ENCODE peak calls at places on chromosomes 13 and 19, in four cellular contexts. O is dorsolateral prefrontal cortex; Z is tibial nerve; Y is CD8-positive, alpha-beta T cell. M is an unnamed sample.

GRCh38 chr19:16073481-16073880 is 2.8 kb upstream of the TPM4 start:
- DNase-seq in O (no peak), Y (no peak), Z (no peak), M (peak)

GRCh38 chr13:29753593-29754485 is 96.6 kb downstream of the UBL3 start:
- DNase-seq in O (no peak), Z (no peak), Y (no peak), M (no peak)

GRCh38 chr13:99373436-99373835 is 66.2 kb upstream of the GPR183 start:
- DNase-seq in Y (peak), Z (no peak), O (no peak), M (no peak)

GRCh38 chr19:6868341-6868740 is 19.0 kb upstream of the ADGRE1 start:
- DNase-seq in O (no peak), Z (peak), Y (no peak), M (no peak)

GRCh38 chr13:40494932-40495619 is 171.4 kb downstream of the FOXO1 start:
- DNase-seq in Y (no peak), O (no peak), Z (no peak), M (no peak)

GRCh38 chr19:17965370-17966114 is 1.4 kb upstream of the KCNN1 start:
- DNase-seq in Z (no peak), O (no peak), Y (no peak), M (no peak)

GRCh38 chr13:99268822-99269221 is 10.6 kb upstream of the GPR18 start:
- DNase-seq in Z (no peak), O (no peak), Y (no peak), M (no peak)

GRCh38 chr13:20403826-20404225 is 121.8 kb downstream of the CRYL1 start:
- DNase-seq in O (no peak), Y (no peak), Z (no peak), M (no peak)

GRCh38 chr19:40549007-40549708 is 27.5 kb upstream of the SHKBP1 start:
- DNase-seq in Z (peak), Y (peak), O (no peak), M (peak)

GRCh38 chr19:22882797-22883196 is 50.7 kb downstream of the ZNF723 start:
- DNase-seq in Z (peak), Y (no peak), O (no peak), M (no peak)

GRCh38 chr19:7632340-7633203 is 947 bp downstream of the PCP2 start:
- DNase-seq in Z (no peak), Y (no peak), O (no peak), M (no peak)

GRCh38 chr13:106381083-106381482 is 154.4 kb downstream of the EFNB2 start:
- DNase-seq in Y (no peak), Z (no peak), O (no peak), M (no peak)

GRCh38 chr13:51501096-51501495 is 48.3 kb upstream of the INTS6 start:
- DNase-seq in Y (no peak), Z (no peak), O (no peak), M (no peak)

GRCh38 chr13:59774511-59774911 is 389.2 kb downstream of the DIAPH3 start:
- DNase-seq in Y (no peak), Z (no peak), O (no peak), M (no peak)

GRCh38 chr19:35290381-35291135 is 1.4 kb upstream of the MAG start:
- DNase-seq in Y (no peak), Z (no peak), O (peak), M (no peak)

GRCh38 chr13:70893832-70894231 is 785.6 kb upstream of the KLHL1 start:
- DNase-seq in Z (no peak), Y (no peak), O (no peak), M (no peak)

GRCh38 chr19:14146789-14147216 is 10.4 kb upstream of the ASF1B start:
- DNase-seq in Z (no peak), O (no peak), Y (no peak), M (no peak)

GRCh38 chr13:100301418-100301817 is 212.5 kb downstream of the PCCA start:
- DNase-seq in Z (no peak), O (no peak), Y (no peak), M (no peak)

GRCh38 chr19:29878973-29879654 is 62.9 kb upstream of the URI1 start:
- DNase-seq in Y (no peak), O (no peak), Z (peak), M (no peak)

GRCh38 chr13:57552441-57552840 is 79.1 kb upstream of the PCDH17 start:
- DNase-seq in O (no peak), Z (no peak), Y (no peak), M (no peak)

GRCh38 chr19:19661675-19662251 is 1.7 kb downstream of the ATP13A1 start:
- DNase-seq in Z (no peak), O (no peak), Y (peak), M (peak)

GRCh38 chr13:66585669-66586203 is 644.4 kb downstream of the PCDH9 start:
- DNase-seq in O (no peak), Z (no peak), Y (no peak), M (no peak)

GRCh38 chr19:4068058-4068966 is 1.6 kb upstream of the ZBTB7A start:
- DNase-seq in Z (no peak), O (no peak), Y (no peak), M (peak)
- H3K4me3 ChIP-seq in Z (peak), O (peak), Y (peak), M (peak)

DNA sequence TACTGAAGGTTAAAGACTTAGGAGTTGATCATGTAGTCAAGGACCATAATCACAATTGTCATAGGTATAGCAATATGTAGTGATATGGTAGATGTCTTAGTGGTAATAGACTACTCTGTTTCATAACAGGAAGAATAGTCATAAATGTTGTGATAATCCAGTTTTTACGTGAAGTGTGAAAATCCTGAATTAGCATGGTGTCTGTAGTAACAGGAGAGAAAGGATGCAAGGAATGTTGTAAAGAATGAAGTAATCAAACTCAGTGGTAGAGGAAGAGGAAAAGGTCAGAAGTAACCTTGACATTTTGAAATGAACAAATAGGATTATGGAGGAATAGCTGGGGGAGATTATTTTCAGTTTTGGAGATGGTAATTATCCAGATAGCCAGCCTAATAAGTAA is 5.2 kb downstream of the RAP2A start:
- DNase-seq in Z (no peak), O (no peak), Y (no peak), M (no peak)
- H3K4me3 ChIP-seq in Z (no peak), O (peak), Y (no peak), M (no peak)

GRCh38 chr13:46605824-46606554 is 53.0 kb downstream of the LRCH1 start:
- DNase-seq in O (no peak), Z (no peak), Y (no peak), M (no peak)
- H3K4me3 ChIP-seq in O (no peak), Z (no peak), Y (no peak), M (no peak)

DNA sequence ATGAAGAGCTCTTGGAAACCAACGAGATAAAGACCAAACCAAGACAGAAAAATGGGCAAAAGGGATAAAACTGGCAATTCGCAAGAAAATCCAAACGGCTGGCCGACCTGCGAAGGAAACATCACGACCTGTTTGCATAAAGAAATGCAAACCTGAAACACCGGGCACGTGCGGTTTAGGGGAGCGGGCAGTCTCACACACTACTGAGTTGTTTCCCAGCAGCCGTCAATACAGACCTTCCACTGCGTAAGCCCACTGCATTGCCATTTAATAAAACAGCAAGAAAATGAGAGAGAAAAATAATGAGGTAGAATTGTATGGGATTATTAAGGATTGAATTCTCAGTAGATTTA is 644 bp upstream of the PEG3 start:
- DNase-seq in Y (no peak), O (no peak), Z (no peak), M (no peak)
- H3K4me3 ChIP-seq in Y (no peak), O (peak), Z (no peak), M (no peak)

GRCh38 chr13:110916671-110917142 is 1.8 kb upstream of the ANKRD10 start:
- DNase-seq in O (no peak), Y (no peak), Z (no peak), M (no peak)
- H3K4me3 ChIP-seq in O (peak), Y (no peak), Z (no peak), M (peak)

DNA sequence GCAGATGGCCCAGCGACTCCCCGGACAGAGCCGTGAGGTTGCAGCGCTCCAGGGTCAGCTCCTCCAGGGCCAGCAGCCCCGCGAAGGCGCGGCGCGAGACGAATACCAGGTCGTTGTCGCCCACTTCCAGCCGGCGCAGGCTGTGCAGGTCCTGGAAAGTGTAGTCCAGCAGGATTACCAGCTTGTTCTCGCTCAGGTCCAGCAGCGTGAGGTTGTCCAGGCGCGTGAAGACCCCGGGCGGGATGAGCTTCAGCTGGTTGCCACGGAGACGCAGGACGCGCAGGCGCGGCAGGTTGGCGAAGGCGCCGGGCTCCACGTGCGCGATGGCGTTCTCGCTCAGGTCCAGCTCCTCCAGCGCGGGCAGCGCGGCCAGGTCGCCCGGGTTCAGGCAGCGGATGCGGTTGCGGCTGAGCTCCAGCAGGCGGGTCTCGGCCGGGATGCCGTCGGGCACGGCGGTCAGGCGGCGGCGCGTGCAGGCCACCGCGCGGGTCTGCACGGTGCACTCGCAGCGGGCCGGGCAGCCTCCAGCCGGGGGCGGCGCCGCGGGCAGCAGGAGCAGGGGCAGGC is 9.3 kb upstream of the PEAK3 start:
- DNase-seq in Z (no peak), Y (no peak), O (no peak), M (peak)
- H3K4me3 ChIP-seq in Z (no peak), Y (peak), O (peak), M (peak)

GRCh38 chr19:50837300-50837699 is 3.9 kb upstream of the KLK15 start:
- DNase-seq in O (no peak), Z (no peak), Y (no peak), M (no peak)

GRCh38 chr19:50838239-50838638 is 4.9 kb upstream of the KLK15 start:
- DNase-seq in O (no peak), Y (no peak), Z (no peak), M (no peak)

GRCh38 chr19:50835785-50836542 is 2.6 kb upstream of the KLK15 start:
- DNase-seq in O (no peak), Z (peak), Y (peak), M (peak)

GRCh38 chr19:50835103-50835784 is 1.9 kb upstream of the KLK15 start:
- DNase-seq in Z (no peak), O (no peak), Y (no peak), M (no peak)

DNA sequence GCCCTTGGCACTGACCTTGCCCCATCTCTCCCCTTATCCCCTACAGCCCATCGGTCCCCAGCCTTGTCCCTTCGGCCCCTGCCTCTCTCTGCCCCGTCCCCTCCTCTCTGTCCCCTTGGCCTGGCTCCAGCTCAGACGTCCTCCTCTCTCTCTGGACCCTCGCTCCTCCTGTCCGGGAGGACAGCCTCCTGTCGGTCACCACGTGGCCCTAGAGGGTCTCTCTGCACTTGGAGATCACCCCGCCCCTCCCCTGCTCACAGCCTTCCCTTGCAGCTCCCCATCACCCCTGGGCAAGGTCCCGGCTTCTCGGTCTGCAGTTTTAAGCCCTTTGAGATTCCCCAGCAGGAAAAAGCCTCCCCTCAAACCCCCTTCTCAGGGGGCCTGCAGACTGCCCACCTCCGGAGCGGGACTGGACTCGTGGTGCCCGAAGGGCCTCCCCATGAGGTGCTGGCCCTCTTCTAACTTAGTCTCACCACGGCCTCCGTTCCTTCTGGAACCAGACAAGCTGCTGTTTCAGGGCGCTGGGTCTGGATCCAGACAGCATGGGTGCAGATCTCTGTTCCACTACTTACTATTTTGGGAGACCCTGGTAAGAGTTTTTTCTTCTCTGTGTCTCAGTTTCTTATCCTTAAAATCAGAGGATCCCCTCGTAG is 3.3 kb upstream of the KLK15 start:
- DNase-seq in Y (no peak), O (no peak), Z (no peak), M (no peak)
- H3K4me3 ChIP-seq in Y (no peak), O (no peak), Z (no peak), M (no peak)

DNA sequence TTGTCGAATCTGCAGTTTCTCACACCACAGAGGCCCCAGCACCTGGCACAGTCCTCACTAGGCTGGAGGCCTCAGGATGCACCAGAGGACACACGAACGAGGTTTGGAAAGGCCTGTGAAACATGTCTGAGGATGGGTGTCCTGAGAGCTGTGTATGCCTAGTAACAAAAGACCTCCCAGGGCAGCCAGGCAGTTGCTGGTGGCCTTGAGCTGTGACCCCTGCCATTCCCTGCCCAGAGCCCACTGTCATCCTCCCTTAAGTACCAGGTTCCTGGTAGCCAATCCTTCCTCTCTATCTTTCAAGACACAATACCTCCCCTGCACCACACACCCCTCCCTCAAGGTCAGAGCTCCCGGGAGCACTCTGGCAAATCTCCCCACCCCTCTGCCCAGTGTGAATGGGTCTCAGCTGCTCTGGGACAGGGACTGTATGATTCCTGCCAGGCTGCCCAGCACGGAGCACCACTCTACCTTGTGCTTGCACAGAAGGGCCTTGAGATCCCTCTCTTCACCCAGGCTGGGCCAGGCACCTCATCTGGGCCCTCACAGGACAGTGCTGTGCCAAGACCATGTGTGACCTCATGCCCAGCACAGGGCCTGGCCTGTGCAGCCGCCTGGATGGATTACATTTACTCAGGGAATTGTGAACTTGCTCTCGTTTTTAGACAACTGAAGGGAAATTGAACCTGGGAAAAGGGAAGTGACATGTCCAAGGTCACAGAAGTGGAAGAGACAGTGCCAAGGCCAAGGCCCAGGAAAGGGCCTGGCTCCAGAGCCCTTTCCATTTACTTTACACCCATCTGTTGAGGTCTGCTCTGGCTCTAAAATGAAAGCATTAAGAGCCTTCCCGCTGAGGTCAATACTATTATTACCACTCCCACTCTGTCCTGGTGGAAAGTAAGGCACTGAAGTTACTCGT is 2.2 kb downstream of the ZNF787 start:
- DNase-seq in Y (no peak), O (no peak), Z (no peak), M (no peak)
- H3K4me3 ChIP-seq in Y (no peak), O (peak), Z (no peak), M (peak)